ENCODE peak calls at places on chromosomes 7 and 10, in seven cellular contexts. Z is PC-3, O is prostate gland, X is heart right ventricle, E is PC-9, S is AG04450, F is heart left ventricle. P is an unnamed sample. For H3K9me3, the result is how much of the 10 kb centered on the place peaks cover.

GRCh38 chr7:15084368-15084767 is 181.8 kb upstream of the DGKB start:
- DNase-seq in Z (no peak), O (no peak), X (no peak), E (no peak), S (no peak), F (no peak), P (no peak)

GRCh38 chr10:121310151-121310711 is 288.0 kb downstream of the FGFR2 start:
- DNase-seq in Z (no peak), O (no peak), X (no peak), E (no peak), S (no peak), F (no peak), P (no peak)

GRCh38 chr7:12221414-12221813 is 10.3 kb downstream of the TMEM106B start:
- DNase-seq in Z (no peak), O (no peak), X (no peak), E (no peak), S (no peak), F (no peak), P (no peak)

GRCh38 chr10:71805776-71806705 is 32.7 kb upstream of the VSIR start:
- DNase-seq in Z (no peak), O (no peak), X (peak), E (no peak), S (no peak), F (no peak), P (no peak)

GRCh38 chr7:30933124-30933893 is 21.7 kb downstream of the AQP1 start:
- DNase-seq in Z (no peak), O (no peak), X (no peak), E (no peak), S (no peak), F (no peak), P (no peak)

GRCh38 chr10:124675261-124675660 is 68.9 kb downstream of the FAM53B start:
- DNase-seq in Z (no peak), O (no peak), X (peak), E (no peak), S (no peak), F (no peak), P (no peak)

GRCh38 chr7:158549176-158549833 is 38.3 kb downstream of the PTPRN2 start:
- DNase-seq in Z (no peak), O (no peak), X (peak), E (no peak), S (no peak), F (peak), P (no peak)

GRCh38 chr7:37826825-37827224 is 21.6 kb upstream of the NME8 start:
- DNase-seq in Z (no peak), O (peak), X (no peak), E (no peak), S (no peak), F (no peak), P (no peak)

GRCh38 chr10:75662715-75663114 is 231.3 kb downstream of the LRMDA start:
- DNase-seq in Z (no peak), O (peak), X (no peak), E (no peak), S (no peak), F (peak), P (no peak)

GRCh38 chr10:3655528-3655927 is 129.5 kb downstream of the KLF6 start:
- DNase-seq in Z (no peak), O (no peak), X (no peak), E (no peak), S (no peak), F (no peak), P (no peak)

GRCh38 chr7:16668049-16668858 is 22.3 kb downstream of the BZW2 start:
- DNase-seq in Z (peak), O (peak), X (peak), E (peak), S (peak), F (peak), P (no peak)
- TF ChIP-seq CTCF in Z (no peak), O (no peak), X (no peak), E (peak), S (peak), F (no peak), P (peak)

DNA sequence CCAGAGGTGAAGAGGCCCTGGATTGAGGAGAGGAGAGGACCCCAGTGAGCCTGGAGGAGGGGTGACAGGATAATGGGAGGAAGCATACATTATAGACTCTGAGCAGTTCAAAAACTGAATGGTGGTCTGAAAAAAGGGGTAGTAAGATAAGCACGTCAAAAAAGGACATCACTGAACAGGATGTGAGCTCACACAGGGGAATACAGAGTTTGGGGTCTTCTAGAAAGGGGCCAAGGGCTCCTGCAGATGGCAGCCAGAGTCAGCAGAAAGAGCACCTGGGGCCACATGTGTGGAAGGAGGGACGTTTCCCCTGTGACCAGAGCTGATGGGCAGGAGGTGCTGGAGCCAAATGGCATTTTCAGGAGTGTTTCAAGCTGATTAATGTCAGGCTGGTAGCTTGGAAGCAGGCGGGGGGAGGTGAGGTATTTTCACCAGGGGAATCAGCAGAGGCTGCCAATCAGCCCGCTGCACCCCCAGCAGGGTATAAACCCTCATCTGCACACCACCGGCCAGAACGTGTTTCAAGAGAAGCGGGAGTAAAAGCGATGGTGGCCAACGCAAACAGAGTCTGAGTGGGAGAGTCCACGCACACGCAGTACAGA is 85.7 kb downstream of the TNS3 start:
- DNase-seq in Z (no peak), O (no peak), X (no peak), E (no peak), S (no peak), F (no peak), P (no peak)
- H3K27ac ChIP-seq in Z (no peak), O (no peak), X (peak), E (no peak), S (no peak), F (peak), P (peak)

GRCh38 chr10:95474228-95475002 is 86.8 kb downstream of the SORBS1 start:
- DNase-seq in Z (no peak), O (peak), X (no peak), E (no peak), S (no peak), F (peak), P (no peak)

GRCh38 chr10:95477175-95477520 is 84.0 kb downstream of the SORBS1 start:
- DNase-seq in Z (no peak), O (no peak), X (no peak), E (no peak), S (no peak), F (no peak), P (no peak)

GRCh38 chr10:95476482-95477174 is 84.5 kb downstream of the SORBS1 start:
- DNase-seq in Z (no peak), O (no peak), X (no peak), E (no peak), S (no peak), F (no peak), P (no peak)

GRCh38 chr10:95475827-95476481 is 85.2 kb downstream of the SORBS1 start:
- DNase-seq in Z (peak), O (no peak), X (no peak), E (no peak), S (no peak), F (no peak), P (no peak)

GRCh38 chr10:95475003-95475383 is 86.2 kb downstream of the SORBS1 start:
- DNase-seq in Z (no peak), O (no peak), X (no peak), E (no peak), S (no peak), F (no peak), P (no peak)
- H3K9me3 ChIP-seq in Z (under half), O (under half), X (under half), E (under half), S (under half), F (under half), P (under half)

DNA sequence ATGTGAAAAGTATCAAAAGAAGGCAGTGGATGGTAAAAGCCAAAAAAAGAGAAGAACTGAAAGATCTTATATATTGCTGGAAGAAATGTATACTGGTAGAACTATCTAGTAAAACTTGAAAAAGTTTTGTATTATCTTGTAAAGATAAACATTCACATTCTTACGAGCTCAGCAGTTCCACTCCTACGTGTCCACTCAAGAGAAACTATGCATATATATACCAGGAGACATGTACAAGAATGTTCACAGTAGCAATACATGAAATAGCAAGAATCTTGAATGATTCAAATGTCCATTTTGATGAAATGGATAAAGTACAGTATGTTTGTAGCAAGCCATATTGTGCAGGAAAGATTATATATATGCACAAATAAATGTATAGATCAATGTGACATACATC is 155.0 kb downstream of the RNF133 start:
- DNase-seq in Z (no peak), O (no peak), X (no peak), E (no peak), S (no peak), F (no peak), P (no peak)
- TF ChIP-seq CTCF in Z (no peak), O (no peak), X (no peak), E (no peak), S (no peak), F (no peak), P (no peak)

GRCh38 chr10:28326516-28327493 is 23.9 kb upstream of the MPP7 start:
- DNase-seq in Z (no peak), O (peak), X (peak), E (no peak), S (no peak), F (peak), P (no peak)

GRCh38 chr10:28331821-28332220 is 29.0 kb upstream of the MPP7 start:
- DNase-seq in Z (peak), O (no peak), X (no peak), E (no peak), S (peak), F (no peak), P (no peak)

GRCh38 chr10:28332699-28333098 is 29.8 kb upstream of the MPP7 start:
- DNase-seq in Z (no peak), O (no peak), X (no peak), E (no peak), S (no peak), F (no peak), P (no peak)

GRCh38 chr10:28327494-28327886 is 24.6 kb upstream of the MPP7 start:
- DNase-seq in Z (no peak), O (no peak), X (no peak), E (no peak), S (no peak), F (no peak), P (no peak)

GRCh38 chr10:28328346-28328745 is 25.5 kb upstream of the MPP7 start:
- DNase-seq in Z (no peak), O (no peak), X (no peak), E (no peak), S (no peak), F (no peak), P (no peak)
- H3K27ac ChIP-seq in Z (no peak), O (peak), X (no peak), E (no peak), S (no peak), F (peak), P (peak)

GRCh38 chr10:99532687-99533495 is at the start of gene NKX2-3:
- DNase-seq in Z (peak), O (no peak), X (peak), E (no peak), S (no peak), F (no peak), P (no peak)

GRCh38 chr10:99534939-99535763 is 2.4 kb downstream of the NKX2-3 start:
- DNase-seq in Z (peak), O (no peak), X (no peak), E (no peak), S (no peak), F (no peak), P (no peak)

GRCh38 chr10:99535764-99536399 is 3.1 kb downstream of the NKX2-3 start:
- DNase-seq in Z (no peak), O (no peak), X (no peak), E (no peak), S (no peak), F (no peak), P (no peak)

GRCh38 chr10:99533496-99534455 is 1.0 kb downstream of the NKX2-3 start:
- DNase-seq in Z (no peak), O (no peak), X (no peak), E (no peak), S (no peak), F (no peak), P (no peak)

DNA sequence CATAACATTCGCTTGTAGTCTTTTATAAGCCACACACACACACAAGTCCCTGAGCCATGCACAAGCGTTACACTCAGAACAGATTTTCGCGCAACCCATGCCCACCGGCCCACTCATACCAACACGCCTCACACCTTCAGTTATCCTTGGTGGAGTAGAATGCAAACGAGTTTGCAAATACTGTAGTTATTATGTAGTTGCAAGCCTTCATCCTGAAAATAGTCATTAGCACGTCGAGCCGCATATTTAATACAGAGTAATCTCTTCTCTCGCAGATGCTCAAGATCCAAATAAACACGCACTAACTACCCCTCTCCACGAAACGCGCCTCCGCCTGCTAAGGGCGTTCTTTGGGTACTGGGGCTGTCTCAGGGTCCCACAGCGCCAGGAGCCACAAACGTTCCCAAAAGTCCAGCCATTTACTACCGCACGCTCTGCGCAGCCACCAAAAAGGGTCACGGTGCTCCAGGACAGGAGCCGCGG is 1.8 kb downstream of the NKX2-3 start:
- DNase-seq in Z (no peak), O (no peak), X (no peak), E (no peak), S (no peak), F (no peak), P (no peak)
- H3K9me3 ChIP-seq in Z (under half), O (under half), X (under half), E (under half), S (under half), F (under half), P (under half)

GRCh38 chr7:40300146-40300655 is 165.4 kb downstream of the SUGCT start:
- DNase-seq in Z (no peak), O (no peak), X (no peak), E (no peak), S (no peak), F (no peak), P (no peak)
- TF ChIP-seq CTCF in Z (no peak), O (no peak), X (no peak), E (no peak), S (no peak), F (no peak), P (no peak)

GRCh38 chr10:79093658-79094411 is 25.1 kb downstream of the ZMIZ1 start:
- DNase-seq in Z (peak), O (peak), X (peak), E (peak), S (no peak), F (no peak), P (no peak)
- H3K27ac ChIP-seq in Z (peak), O (peak), X (peak), E (no peak), S (peak), F (peak), P (peak)

DNA sequence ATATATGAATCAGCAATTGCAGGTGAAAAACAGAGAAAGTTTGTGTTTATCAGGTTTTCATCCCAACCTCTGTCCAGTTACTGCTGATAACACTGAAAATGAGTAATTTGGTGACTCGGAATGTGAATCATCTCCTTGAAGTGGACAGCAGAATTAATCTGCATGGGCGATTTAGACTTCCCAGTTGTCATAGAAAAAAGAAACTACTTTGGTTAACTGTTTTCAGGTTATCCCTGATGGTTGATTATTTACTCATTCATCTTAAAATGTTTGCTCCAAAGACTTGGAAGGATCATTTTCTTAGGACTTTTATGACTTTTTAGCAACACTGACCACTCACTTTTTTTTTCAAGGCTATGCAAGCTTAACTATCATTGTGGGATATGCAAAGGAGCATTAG is 504.1 kb upstream of the ANKRD30A start:
- DNase-seq in Z (peak), O (no peak), X (no peak), E (no peak), S (no peak), F (no peak), P (no peak)
- H3K9me3 ChIP-seq in Z (under half), O (under half), X (under half), E (under half), S (under half), F (under half), P (under half)

GRCh38 chr10:6927001-6927400 is 346.9 kb upstream of the PRKCQ start:
- DNase-seq in Z (no peak), O (no peak), X (no peak), E (no peak), S (no peak), F (no peak), P (no peak)
- TF ChIP-seq CTCF in Z (no peak), O (no peak), X (no peak), E (no peak), S (no peak), F (no peak), P (no peak)

P was measured in esophagus squamous epithelium.